ENCODE peak calls at places on chromosomes 6 and 20, in nine cellular contexts. N, I, Q, G, M, R, P, H and B are unnamed samples.

GRCh38 chr20:419556-420168 is 11.6 kb downstream of the RBCK1 start:
- DNase-seq in I (peak), R (no peak), Q (no peak), N (no peak), P (no peak), M (no peak), G (no peak), H (no peak), B (no peak)

GRCh38 chr20:40848530-40848929 is 159.5 kb upstream of the MAFB start:
- DNase-seq in R (no peak), N (no peak), M (no peak), H (no peak), I (no peak), P (no peak), Q (no peak), G (no peak), B (no peak)

GRCh38 chr6:44558315-44559227 is 171.1 kb downstream of the CDC5L start:
- DNase-seq in M (no peak), H (no peak), I (no peak), G (no peak), P (no peak), Q (no peak), N (no peak), R (no peak), B (no peak)

GRCh38 chr20:52869698-52870288 is 102.4 kb upstream of the TSHZ2 start:
- DNase-seq in P (no peak), Q (no peak), M (no peak), N (no peak), R (no peak), H (no peak), G (no peak), I (no peak), B (no peak)

GRCh38 chr6:62344850-62345249 is 58.8 kb upstream of the KHDRBS2 start:
- DNase-seq in R (no peak), P (no peak), Q (no peak), M (no peak), N (no peak), G (no peak), H (no peak), I (no peak), B (no peak)

GRCh38 chr20:8094415-8094818 is 37.6 kb upstream of the PLCB1 start:
- DNase-seq in P (no peak), R (peak), G (no peak), N (peak), Q (no peak), I (no peak), H (peak), M (no peak), B (peak)

GRCh38 chr6:158969148-158969547 is 30.9 kb downstream of the RSPH3 start:
- DNase-seq in M (no peak), I (no peak), H (no peak), G (peak), Q (no peak), N (no peak), P (no peak), R (no peak), B (no peak)

GRCh38 chr6:161598896-161599295 is 325.0 kb upstream of the AGPAT4 start:
- DNase-seq in N (no peak), P (no peak), I (no peak), H (no peak), M (no peak), G (no peak), R (no peak), Q (no peak), B (no peak)

GRCh38 chr6:38034269-38034914 is 214.9 kb downstream of the ZFAND3 start:
- DNase-seq in P (no peak), H (no peak), Q (peak), G (peak), I (no peak), N (no peak), R (no peak), M (no peak), B (no peak)

GRCh38 chr20:52062452-52063209 is 128.9 kb downstream of the ZFP64 start:
- DNase-seq in Q (no peak), G (no peak), M (no peak), P (no peak), I (no peak), H (no peak), R (no peak), N (no peak), B (no peak)

GRCh38 chr6:103273048-103273447 is 1586.7 kb downstream of the HACE1 start:
- DNase-seq in G (peak), I (no peak), R (no peak), P (no peak), Q (no peak), N (no peak), M (no peak), H (no peak), B (no peak)

GRCh38 chr6:111631018-111631417 is 25.3 kb upstream of the TRAF3IP2 start:
- DNase-seq in I (no peak), G (no peak), M (no peak), H (no peak), P (no peak), N (no peak), R (no peak), Q (no peak), B (no peak)

GRCh38 chr6:80158478-80158989 is 52.1 kb downstream of the BCKDHB start:
- DNase-seq in G (no peak), R (no peak), I (no peak), P (no peak), Q (no peak), N (no peak), H (no peak), M (no peak), B (no peak)

GRCh38 chr20:50690979-50691584 is at the start of gene RIPOR3:
- DNase-seq in P (no peak), H (no peak), Q (no peak), R (no peak), M (no peak), I (no peak), G (no peak), N (no peak), B (peak)

GRCh38 chr6:39076993-39077535 is 28.5 kb downstream of the GLP1R start:
- DNase-seq in N (no peak), P (no peak), Q (no peak), H (no peak), R (no peak), G (no peak), I (no peak), M (peak), B (no peak)

GRCh38 chr6:110609101-110609500 is 132.7 kb upstream of the SLC22A16 start:
- DNase-seq in M (no peak), I (no peak), G (no peak), P (no peak), R (no peak), H (no peak), N (no peak), Q (no peak), B (no peak)

GRCh38 chr20:47727170-47727880 is 58.0 kb downstream of the SULF2 start:
- DNase-seq in P (peak), N (no peak), I (no peak), R (peak), Q (no peak), G (no peak), M (peak), H (no peak), B (no peak)

GRCh38 chr20:20096421-20096820 is 44.1 kb downstream of the CFAP61 start:
- DNase-seq in M (no peak), H (no peak), N (no peak), I (peak), G (no peak), R (peak), Q (no peak), P (no peak), B (no peak)

GRCh38 chr20:1336699-1337387 is 7.9 kb upstream of the SDCBP2 start:
- DNase-seq in P (no peak), I (peak), N (peak), Q (no peak), G (no peak), M (no peak), H (no peak), R (peak), B (peak)

GRCh38 chr20:10877345-10877744 is 203.5 kb upstream of the JAG1 start:
- DNase-seq in Q (peak), P (no peak), R (peak), I (no peak), M (no peak), H (peak), N (no peak), G (no peak), B (peak)

GRCh38 chr6:108796875-108797274 is 51.3 kb upstream of the ARMC2 start:
- DNase-seq in N (no peak), I (no peak), M (no peak), R (no peak), G (peak), Q (no peak), H (no peak), P (no peak), B (no peak)

GRCh38 chr6:164109770-164110140 is 695.2 kb downstream of the QKI start:
- DNase-seq in P (no peak), I (no peak), H (no peak), N (no peak), Q (no peak), R (peak), M (no peak), G (no peak), B (no peak)